ENCODE peak calls at places on chromosomes 1 and 21, in five cellular contexts. D, K, V, P and W are unnamed samples.

GRCh38 chr1:212797681-212798080 is 6.0 kb downstream of the TATDN3 start:
- DNase-seq in V (no peak), D (no peak), K (no peak), P (peak), W (no peak)

GRCh38 chr1:110916669-110917306 is 43.8 kb downstream of the CD53 start:
- DNase-seq in D (no peak), K (no peak), V (peak), P (peak), W (no peak)

GRCh38 chr1:179121159-179121938 is 39.5 kb downstream of the TOR3A start:
- DNase-seq in V (peak), D (no peak), P (peak), K (no peak), W (no peak)

GRCh38 chr1:183635112-183635605 is 424 bp downstream of the ARPC5 start:
- DNase-seq in P (peak), V (peak), K (no peak), D (peak), W (peak)

GRCh38 chr21:45543710-45544448 is 1.6 kb upstream of the SLC19A1 start:
- DNase-seq in K (no peak), V (no peak), P (no peak), D (no peak), W (no peak)

GRCh38 chr1:205261946-205262668 is 34.4 kb downstream of the TMCC2 start:
- DNase-seq in P (peak), V (peak), D (no peak), K (no peak), W (no peak)

GRCh38 chr1:224497714-224498573 is 63.3 kb upstream of the WDR26 start:
- DNase-seq in K (no peak), P (peak), V (peak), D (no peak), W (no peak)

GRCh38 chr1:183251101-183251958 is 65.3 kb downstream of the LAMC2 start:
- DNase-seq in D (no peak), K (no peak), P (no peak), V (no peak), W (no peak)

GRCh38 chr1:84573967-84574842 is at the start of gene CTBS:
- DNase-seq in V (peak), K (peak), D (peak), P (peak), W (peak)

GRCh38 chr21:44533891-44534627 is 5.9 kb downstream of the KRTAP10-1 start:
- DNase-seq in K (no peak), D (no peak), V (no peak), P (no peak), W (no peak)

GRCh38 chr21:17370750-17371325 is 142.0 kb upstream of the CXADR start:
- DNase-seq in P (peak), K (no peak), D (peak), V (no peak), W (no peak)

GRCh38 chr1:157819886-157820285 is at the start of gene FCRL1:
- DNase-seq in P (no peak), D (no peak), K (no peak), V (no peak), W (no peak)

GRCh38 chr1:174005032-174005431 is 17.1 kb downstream of the RC3H1 start:
- DNase-seq in P (peak), K (no peak), D (peak), V (no peak), W (no peak)

GRCh38 chr1:40944326-40944725 is 35.2 kb upstream of the CTPS1 start:
- DNase-seq in V (peak), K (no peak), P (peak), D (no peak), W (no peak)

GRCh38 chr1:31987231-31987630 is 26.4 kb upstream of the KHDRBS1 start:
- DNase-seq in P (no peak), V (no peak), K (no peak), D (peak), W (no peak)

GRCh38 chr21:42039470-42039901 is 29.3 kb upstream of the ZBTB21 start:
- DNase-seq in K (no peak), V (peak), P (peak), D (no peak), W (no peak)

GRCh38 chr1:181021811-181022434 is 747 bp downstream of the STX6 start:
- DNase-seq in V (peak), P (peak), K (peak), D (peak), W (no peak)

GRCh38 chr21:35840197-35840799 is 220.0 kb downstream of the SETD4 start:
- DNase-seq in V (peak), K (peak), D (peak), P (peak), W (peak)

GRCh38 chr1:226123591-226124471 is 61.3 kb downstream of the H3-3A start:
- DNase-seq in D (no peak), P (peak), K (no peak), V (peak), W (no peak)

GRCh38 chr1:211648336-211648735 is 27.1 kb downstream of the NEK2 start:
- DNase-seq in K (no peak), P (no peak), V (peak), D (no peak), W (no peak)

GRCh38 chr1:60342569-60342968 is 269.0 kb upstream of the C1orf87 start:
- DNase-seq in K (no peak), D (no peak), P (no peak), V (peak), W (no peak)

GRCh38 chr1:16204634-16205332 is 7.7 kb downstream of the ARHGEF19 start:
- DNase-seq in P (peak), V (no peak), K (peak), D (peak), W (peak)

GRCh38 chr1:193104496-193104905 is 713 bp downstream of the GLRX2 start:
- DNase-seq in K (no peak), P (peak), D (peak), V (peak), W (no peak)

GRCh38 chr1:31306278-31306677 is 9.4 kb downstream of the ZCCHC17 start:
- DNase-seq in P (peak), V (peak), K (no peak), D (no peak), W (no peak)

GRCh38 chr1:234727018-234727757 is 117.2 kb upstream of the IRF2BP2 start:
- DNase-seq in D (peak), V (peak), P (no peak), K (no peak), W (no peak)

GRCh38 chr1:114033219-114033706 is 54.0 kb downstream of the OLFML3 start:
- DNase-seq in V (peak), D (no peak), P (peak), K (no peak), W (no peak)